ENCODE peak calls at places on chromosomes 13 and 19, in ten cellular contexts. One of them, this sample, is unnamed.

GRCh38 chr13:25180795-25181537 is 8.9 kb upstream of the AMER2 start:
- DNase-seq in RPMI8226: no peak
- DNase-seq in EH: no peak
- DNase-seq in left ventricle myocardium inferior: no peak
- DNase-seq in left ventricle myocardium superior: no peak
- DNase-seq in A549: no peak
- DNase-seq in frontal cortex: no peak
- DNase-seq in C1 segment of cervical spinal cord: no peak
- DNase-seq in putamen: no peak
- DNase-seq in NCI-H187 treated with DMSO at 0.1 percent for 48 hours: no peak
- DNase-seq in this sample: no peak

GRCh38 chr13:90261343-90261742 is 1086.1 kb upstream of the MIR17HG start:
- DNase-seq in RPMI8226: no peak
- DNase-seq in EH: no peak
- DNase-seq in left ventricle myocardium inferior: no peak
- DNase-seq in left ventricle myocardium superior: no peak
- DNase-seq in A549: no peak
- DNase-seq in frontal cortex: no peak
- DNase-seq in C1 segment of cervical spinal cord: no peak
- DNase-seq in putamen: no peak
- DNase-seq in NCI-H187 treated with DMSO at 0.1 percent for 48 hours: no peak
- DNase-seq in this sample: no peak

GRCh38 chr19:38559428-38560401 is 58.0 kb downstream of the MAP4K1 start:
- DNase-seq in RPMI8226: no peak
- DNase-seq in EH: peak
- DNase-seq in left ventricle myocardium inferior: no peak
- DNase-seq in left ventricle myocardium superior: peak
- DNase-seq in A549: no peak
- DNase-seq in frontal cortex: no peak
- DNase-seq in C1 segment of cervical spinal cord: no peak
- DNase-seq in putamen: no peak
- DNase-seq in NCI-H187 treated with DMSO at 0.1 percent for 48 hours: no peak
- DNase-seq in this sample: no peak

GRCh38 chr13:108895220-108895704 is 265.9 kb downstream of the MYO16 start:
- DNase-seq in RPMI8226: peak
- DNase-seq in EH: peak
- DNase-seq in left ventricle myocardium inferior: no peak
- DNase-seq in left ventricle myocardium superior: no peak
- DNase-seq in A549: peak
- DNase-seq in frontal cortex: no peak
- DNase-seq in C1 segment of cervical spinal cord: no peak
- DNase-seq in putamen: no peak
- DNase-seq in NCI-H187 treated with DMSO at 0.1 percent for 48 hours: no peak
- DNase-seq in this sample: no peak

GRCh38 chr19:33962161-33962560 is 165.5 kb downstream of the KCTD15 start:
- DNase-seq in RPMI8226: no peak
- DNase-seq in EH: no peak
- DNase-seq in left ventricle myocardium inferior: no peak
- DNase-seq in left ventricle myocardium superior: no peak
- DNase-seq in A549: no peak
- DNase-seq in frontal cortex: no peak
- DNase-seq in C1 segment of cervical spinal cord: no peak
- DNase-seq in putamen: no peak
- DNase-seq in NCI-H187 treated with DMSO at 0.1 percent for 48 hours: no peak
- DNase-seq in this sample: no peak

GRCh38 chr19:34962945-34963530 is 991 bp downstream of the ZNF792 start:
- DNase-seq in RPMI8226: no peak
- DNase-seq in EH: no peak
- DNase-seq in left ventricle myocardium inferior: no peak
- DNase-seq in left ventricle myocardium superior: no peak
- DNase-seq in A549: no peak
- DNase-seq in frontal cortex: no peak
- DNase-seq in C1 segment of cervical spinal cord: no peak
- DNase-seq in putamen: no peak
- DNase-seq in NCI-H187 treated with DMSO at 0.1 percent for 48 hours: no peak
- DNase-seq in this sample: peak

GRCh38 chr19:3851254-3852176 is 17.3 kb downstream of the ZFR2 start:
- DNase-seq in RPMI8226: no peak
- DNase-seq in EH: peak
- DNase-seq in left ventricle myocardium inferior: no peak
- DNase-seq in left ventricle myocardium superior: no peak
- DNase-seq in A549: no peak
- DNase-seq in frontal cortex: no peak
- DNase-seq in C1 segment of cervical spinal cord: no peak
- DNase-seq in putamen: no peak
- DNase-seq in NCI-H187 treated with DMSO at 0.1 percent for 48 hours: no peak
- DNase-seq in this sample: no peak

GRCh38 chr19:7926021-7926726 is at the start of gene CTXN1:
- DNase-seq in RPMI8226: peak
- DNase-seq in EH: peak
- DNase-seq in left ventricle myocardium inferior: peak
- DNase-seq in left ventricle myocardium superior: peak
- DNase-seq in A549: peak
- DNase-seq in frontal cortex: peak
- DNase-seq in C1 segment of cervical spinal cord: peak
- DNase-seq in putamen: no peak
- DNase-seq in NCI-H187 treated with DMSO at 0.1 percent for 48 hours: no peak
- DNase-seq in this sample: no peak

GRCh38 chr19:4399871-4400768 is at the start of gene SH3GL1:
- DNase-seq in RPMI8226: peak
- DNase-seq in EH: peak
- DNase-seq in left ventricle myocardium inferior: peak
- DNase-seq in left ventricle myocardium superior: peak
- DNase-seq in A549: peak
- DNase-seq in frontal cortex: peak
- DNase-seq in C1 segment of cervical spinal cord: peak
- DNase-seq in putamen: peak
- DNase-seq in NCI-H187 treated with DMSO at 0.1 percent for 48 hours: peak
- DNase-seq in this sample: peak

GRCh38 chr19:39169143-39169810 is 27.5 kb upstream of the NCCRP1 start:
- DNase-seq in RPMI8226: no peak
- DNase-seq in EH: no peak
- DNase-seq in left ventricle myocardium inferior: no peak
- DNase-seq in left ventricle myocardium superior: no peak
- DNase-seq in A549: no peak
- DNase-seq in frontal cortex: no peak
- DNase-seq in C1 segment of cervical spinal cord: no peak
- DNase-seq in putamen: no peak
- DNase-seq in NCI-H187 treated with DMSO at 0.1 percent for 48 hours: no peak
- DNase-seq in this sample: no peak

GRCh38 chr13:74134777-74135305 is 637 bp upstream of the KLF12 start:
- DNase-seq in RPMI8226: peak
- DNase-seq in EH: no peak
- DNase-seq in left ventricle myocardium inferior: peak
- DNase-seq in left ventricle myocardium superior: peak
- DNase-seq in A549: peak
- DNase-seq in frontal cortex: peak
- DNase-seq in C1 segment of cervical spinal cord: peak
- DNase-seq in putamen: peak
- DNase-seq in NCI-H187 treated with DMSO at 0.1 percent for 48 hours: no peak
- DNase-seq in this sample: no peak

GRCh38 chr13:73334459-73334858 is 275.7 kb downstream of the KLF5 start:
- DNase-seq in RPMI8226: no peak
- DNase-seq in EH: peak
- DNase-seq in left ventricle myocardium inferior: no peak
- DNase-seq in left ventricle myocardium superior: no peak
- DNase-seq in A549: peak
- DNase-seq in frontal cortex: no peak
- DNase-seq in C1 segment of cervical spinal cord: no peak
- DNase-seq in putamen: no peak
- DNase-seq in NCI-H187 treated with DMSO at 0.1 percent for 48 hours: no peak
- DNase-seq in this sample: no peak

GRCh38 chr19:51687791-51688664 is 5.1 kb upstream of the SPACA6 start:
- DNase-seq in RPMI8226: no peak
- DNase-seq in EH: peak
- DNase-seq in left ventricle myocardium inferior: peak
- DNase-seq in left ventricle myocardium superior: peak
- DNase-seq in A549: peak
- DNase-seq in frontal cortex: no peak
- DNase-seq in C1 segment of cervical spinal cord: peak
- DNase-seq in putamen: peak
- DNase-seq in NCI-H187 treated with DMSO at 0.1 percent for 48 hours: no peak
- DNase-seq in this sample: peak

GRCh38 chr19:51198641-51199040 is 26.2 kb upstream of the CD33 start:
- DNase-seq in RPMI8226: no peak
- DNase-seq in EH: no peak
- DNase-seq in left ventricle myocardium inferior: no peak
- DNase-seq in left ventricle myocardium superior: no peak
- DNase-seq in A549: no peak
- DNase-seq in frontal cortex: no peak
- DNase-seq in C1 segment of cervical spinal cord: no peak
- DNase-seq in putamen: no peak
- DNase-seq in NCI-H187 treated with DMSO at 0.1 percent for 48 hours: no peak
- DNase-seq in this sample: no peak

GRCh38 chr19:871446-872265 is 12.2 kb downstream of the CFD start:
- DNase-seq in RPMI8226: no peak
- DNase-seq in EH: no peak
- DNase-seq in left ventricle myocardium inferior: no peak
- DNase-seq in left ventricle myocardium superior: no peak
- DNase-seq in A549: peak
- DNase-seq in frontal cortex: peak
- DNase-seq in C1 segment of cervical spinal cord: no peak
- DNase-seq in putamen: no peak
- DNase-seq in NCI-H187 treated with DMSO at 0.1 percent for 48 hours: no peak
- DNase-seq in this sample: no peak

GRCh38 chr13:85031771-85032170 is 767.4 kb downstream of the SLITRK6 start:
- DNase-seq in RPMI8226: no peak
- DNase-seq in EH: no peak
- DNase-seq in left ventricle myocardium inferior: no peak
- DNase-seq in left ventricle myocardium superior: no peak
- DNase-seq in A549: no peak
- DNase-seq in frontal cortex: no peak
- DNase-seq in C1 segment of cervical spinal cord: no peak
- DNase-seq in putamen: no peak
- DNase-seq in NCI-H187 treated with DMSO at 0.1 percent for 48 hours: no peak
- DNase-seq in this sample: no peak

GRCh38 chr19:48418317-48419064 is 25.0 kb downstream of the GRIN2D start:
- DNase-seq in RPMI8226: peak
- DNase-seq in EH: peak
- DNase-seq in left ventricle myocardium inferior: no peak
- DNase-seq in left ventricle myocardium superior: no peak
- DNase-seq in A549: peak
- DNase-seq in frontal cortex: no peak
- DNase-seq in C1 segment of cervical spinal cord: no peak
- DNase-seq in putamen: no peak
- DNase-seq in NCI-H187 treated with DMSO at 0.1 percent for 48 hours: no peak
- DNase-seq in this sample: no peak

GRCh38 chr19:48121909-48122371 is 11.3 kb upstream of the PLA2G4C start:
- DNase-seq in RPMI8226: no peak
- DNase-seq in EH: peak
- DNase-seq in left ventricle myocardium inferior: no peak
- DNase-seq in left ventricle myocardium superior: no peak
- DNase-seq in A549: no peak
- DNase-seq in frontal cortex: no peak
- DNase-seq in C1 segment of cervical spinal cord: no peak
- DNase-seq in putamen: no peak
- DNase-seq in NCI-H187 treated with DMSO at 0.1 percent for 48 hours: no peak
- DNase-seq in this sample: no peak

GRCh38 chr19:47437500-47437899 is 18.2 kb upstream of the MEIS3 start:
- DNase-seq in RPMI8226: no peak
- DNase-seq in EH: no peak
- DNase-seq in left ventricle myocardium inferior: no peak
- DNase-seq in left ventricle myocardium superior: no peak
- DNase-seq in A549: no peak
- DNase-seq in frontal cortex: no peak
- DNase-seq in C1 segment of cervical spinal cord: no peak
- DNase-seq in putamen: no peak
- DNase-seq in NCI-H187 treated with DMSO at 0.1 percent for 48 hours: no peak
- DNase-seq in this sample: no peak

GRCh38 chr19:40650749-40651305 is 39.6 kb downstream of the NUMBL start:
- DNase-seq in RPMI8226: no peak
- DNase-seq in EH: peak
- DNase-seq in left ventricle myocardium inferior: no peak
- DNase-seq in left ventricle myocardium superior: no peak
- DNase-seq in A549: no peak
- DNase-seq in frontal cortex: no peak
- DNase-seq in C1 segment of cervical spinal cord: no peak
- DNase-seq in putamen: no peak
- DNase-seq in NCI-H187 treated with DMSO at 0.1 percent for 48 hours: no peak
- DNase-seq in this sample: no peak

GRCh38 chr13:64305246-64305645 is 2889.6 kb upstream of the PCDH20 start:
- DNase-seq in RPMI8226: no peak
- DNase-seq in EH: peak
- DNase-seq in left ventricle myocardium inferior: no peak
- DNase-seq in left ventricle myocardium superior: no peak
- DNase-seq in A549: no peak
- DNase-seq in frontal cortex: no peak
- DNase-seq in C1 segment of cervical spinal cord: no peak
- DNase-seq in putamen: no peak
- DNase-seq in NCI-H187 treated with DMSO at 0.1 percent for 48 hours: no peak
- DNase-seq in this sample: no peak

GRCh38 chr19:43798546-43799409 is 3.5 kb downstream of the LYPD5 start:
- DNase-seq in RPMI8226: peak
- DNase-seq in EH: no peak
- DNase-seq in left ventricle myocardium inferior: no peak
- DNase-seq in left ventricle myocardium superior: no peak
- DNase-seq in A549: peak
- DNase-seq in frontal cortex: peak
- DNase-seq in C1 segment of cervical spinal cord: no peak
- DNase-seq in putamen: peak
- DNase-seq in NCI-H187 treated with DMSO at 0.1 percent for 48 hours: no peak
- DNase-seq in this sample: no peak

GRCh38 chr19:43934985-43935708 is at the start of gene ZNF45:
- DNase-seq in RPMI8226: peak
- DNase-seq in EH: peak
- DNase-seq in left ventricle myocardium inferior: peak
- DNase-seq in left ventricle myocardium superior: peak
- DNase-seq in A549: peak
- DNase-seq in frontal cortex: peak
- DNase-seq in C1 segment of cervical spinal cord: peak
- DNase-seq in putamen: peak
- DNase-seq in NCI-H187 treated with DMSO at 0.1 percent for 48 hours: peak
- DNase-seq in this sample: peak

GRCh38 chr19:6061420-6062130 is 48.7 kb downstream of the RFX2 start:
- DNase-seq in RPMI8226: no peak
- DNase-seq in EH: no peak
- DNase-seq in left ventricle myocardium inferior: no peak
- DNase-seq in left ventricle myocardium superior: no peak
- DNase-seq in A549: no peak
- DNase-seq in frontal cortex: no peak
- DNase-seq in C1 segment of cervical spinal cord: no peak
- DNase-seq in putamen: no peak
- DNase-seq in NCI-H187 treated with DMSO at 0.1 percent for 48 hours: no peak
- DNase-seq in this sample: no peak

GRCh38 chr13:53151692-53152421 is 123.2 kb downstream of the OLFM4 start:
- DNase-seq in RPMI8226: peak
- DNase-seq in EH: peak
- DNase-seq in left ventricle myocardium inferior: no peak
- DNase-seq in left ventricle myocardium superior: no peak
- DNase-seq in A549: peak
- DNase-seq in frontal cortex: peak
- DNase-seq in C1 segment of cervical spinal cord: peak
- DNase-seq in putamen: peak
- DNase-seq in NCI-H187 treated with DMSO at 0.1 percent for 48 hours: peak
- DNase-seq in this sample: peak

GRCh38 chr13:32448224-32448623 is 20.3 kb upstream of the N4BP2L1 start:
- DNase-seq in RPMI8226: no peak
- DNase-seq in EH: no peak
- DNase-seq in left ventricle myocardium inferior: no peak
- DNase-seq in left ventricle myocardium superior: no peak
- DNase-seq in A549: no peak
- DNase-seq in frontal cortex: no peak
- DNase-seq in C1 segment of cervical spinal cord: no peak
- DNase-seq in putamen: no peak
- DNase-seq in NCI-H187 treated with DMSO at 0.1 percent for 48 hours: no peak
- DNase-seq in this sample: no peak

GRCh38 chr19:32233091-32233490 is 112.3 kb upstream of the ZNF507 start:
- DNase-seq in RPMI8226: peak
- DNase-seq in EH: no peak
- DNase-seq in left ventricle myocardium inferior: no peak
- DNase-seq in left ventricle myocardium superior: no peak
- DNase-seq in A549: no peak
- DNase-seq in frontal cortex: no peak
- DNase-seq in C1 segment of cervical spinal cord: no peak
- DNase-seq in putamen: no peak
- DNase-seq in NCI-H187 treated with DMSO at 0.1 percent for 48 hours: no peak
- DNase-seq in this sample: no peak

GRCh38 chr19:24054044-24054935 is 32.7 kb upstream of the ZNF254 start:
- DNase-seq in RPMI8226: no peak
- DNase-seq in EH: peak
- DNase-seq in left ventricle myocardium inferior: no peak
- DNase-seq in left ventricle myocardium superior: no peak
- DNase-seq in A549: peak
- DNase-seq in frontal cortex: no peak
- DNase-seq in C1 segment of cervical spinal cord: no peak
- DNase-seq in putamen: no peak
- DNase-seq in NCI-H187 treated with DMSO at 0.1 percent for 48 hours: no peak
- DNase-seq in this sample: no peak